ENCODE peak calls at places on chromosomes 11 and 22, in six cellular contexts. One of them, this sample, is unnamed.

GRCh38 chr11:20055312-20055711 is 105.0 kb downstream of the DBX1 start:
- DNase-seq in T-cell: no peak
- DNase-seq in neural crest cell: no peak
- DNase-seq in Right ventricle myocardium superior: no peak
- DNase-seq in fibroblast of lung: no peak
- DNase-seq in progenitor cell of endocrine pancreas: no peak
- DNase-seq in this sample: no peak

GRCh38 chr22:44714703-44715350 is 12.8 kb downstream of the PRR5 start:
- DNase-seq in T-cell: no peak
- DNase-seq in neural crest cell: no peak
- DNase-seq in Right ventricle myocardium superior: no peak
- DNase-seq in fibroblast of lung: no peak
- DNase-seq in progenitor cell of endocrine pancreas: no peak
- DNase-seq in this sample: no peak

GRCh38 chr11:120739780-120740179 is 228.2 kb downstream of the GRIK4 start:
- DNase-seq in T-cell: no peak
- DNase-seq in neural crest cell: no peak
- DNase-seq in Right ventricle myocardium superior: no peak
- DNase-seq in fibroblast of lung: no peak
- DNase-seq in progenitor cell of endocrine pancreas: no peak
- DNase-seq in this sample: no peak

GRCh38 chr22:49934891-49935557 is 16.6 kb downstream of the CRELD2 start:
- DNase-seq in T-cell: peak
- DNase-seq in neural crest cell: no peak
- DNase-seq in Right ventricle myocardium superior: peak
- DNase-seq in fibroblast of lung: peak
- DNase-seq in progenitor cell of endocrine pancreas: no peak
- DNase-seq in this sample: no peak

GRCh38 chr11:13929551-13929950 is 33.0 kb upstream of the SPON1 start:
- DNase-seq in T-cell: no peak
- DNase-seq in neural crest cell: no peak
- DNase-seq in Right ventricle myocardium superior: no peak
- DNase-seq in fibroblast of lung: no peak
- DNase-seq in progenitor cell of endocrine pancreas: no peak
- DNase-seq in this sample: no peak

GRCh38 chr11:33272338-33273107 is 15.3 kb downstream of the HIPK3 start:
- DNase-seq in T-cell: no peak
- DNase-seq in neural crest cell: no peak
- DNase-seq in Right ventricle myocardium superior: no peak
- DNase-seq in fibroblast of lung: no peak
- DNase-seq in progenitor cell of endocrine pancreas: no peak
- DNase-seq in this sample: no peak

GRCh38 chr22:21641417-21641794 is 696 bp upstream of the SDF2L1 start:
- DNase-seq in T-cell: no peak
- DNase-seq in neural crest cell: peak
- DNase-seq in Right ventricle myocardium superior: peak
- DNase-seq in fibroblast of lung: peak
- DNase-seq in progenitor cell of endocrine pancreas: no peak
- DNase-seq in this sample: no peak

GRCh38 chr22:23284504-23285033 is 104.3 kb downstream of the BCR start:
- DNase-seq in T-cell: no peak
- DNase-seq in neural crest cell: no peak
- DNase-seq in Right ventricle myocardium superior: no peak
- DNase-seq in fibroblast of lung: no peak
- DNase-seq in progenitor cell of endocrine pancreas: no peak
- DNase-seq in this sample: no peak

GRCh38 chr11:5923427-5923776 is 18.6 kb upstream of the OR56A3 start:
- DNase-seq in T-cell: no peak
- DNase-seq in neural crest cell: no peak
- DNase-seq in Right ventricle myocardium superior: no peak
- DNase-seq in fibroblast of lung: no peak
- DNase-seq in progenitor cell of endocrine pancreas: no peak
- DNase-seq in this sample: no peak

GRCh38 chr11:91158901-91159537 is 936.2 kb upstream of the CHORDC1 start:
- DNase-seq in T-cell: no peak
- DNase-seq in neural crest cell: no peak
- DNase-seq in Right ventricle myocardium superior: no peak
- DNase-seq in fibroblast of lung: peak
- DNase-seq in progenitor cell of endocrine pancreas: no peak
- DNase-seq in this sample: no peak

GRCh38 chr11:115153135-115153534 is 351.1 kb downstream of the CADM1 start:
- DNase-seq in T-cell: no peak
- DNase-seq in neural crest cell: no peak
- DNase-seq in Right ventricle myocardium superior: no peak
- DNase-seq in fibroblast of lung: peak
- DNase-seq in progenitor cell of endocrine pancreas: no peak
- DNase-seq in this sample: no peak

GRCh38 chr22:39800790-39801540 is 92.6 kb downstream of the ENTHD1 start:
- DNase-seq in T-cell: no peak
- DNase-seq in neural crest cell: no peak
- DNase-seq in Right ventricle myocardium superior: no peak
- DNase-seq in fibroblast of lung: no peak
- DNase-seq in progenitor cell of endocrine pancreas: no peak
- DNase-seq in this sample: no peak

GRCh38 chr11:65851083-65851579 is 6.8 kb downstream of the CFL1 start:
- DNase-seq in T-cell: no peak
- DNase-seq in neural crest cell: peak
- DNase-seq in Right ventricle myocardium superior: no peak
- DNase-seq in fibroblast of lung: no peak
- DNase-seq in progenitor cell of endocrine pancreas: no peak
- DNase-seq in this sample: no peak

GRCh38 chr11:10771457-10771856 is 20.4 kb downstream of the CTR9 start:
- DNase-seq in T-cell: no peak
- DNase-seq in neural crest cell: no peak
- DNase-seq in Right ventricle myocardium superior: no peak
- DNase-seq in fibroblast of lung: no peak
- DNase-seq in progenitor cell of endocrine pancreas: no peak
- DNase-seq in this sample: no peak

GRCh38 chr11:36376315-36376887 is 80.3 kb downstream of the PRR5L start:
- DNase-seq in T-cell: no peak
- DNase-seq in neural crest cell: no peak
- DNase-seq in Right ventricle myocardium superior: peak
- DNase-seq in fibroblast of lung: no peak
- DNase-seq in progenitor cell of endocrine pancreas: no peak
- DNase-seq in this sample: no peak

GRCh38 chr11:102733232-102733875 is 8.6 kb upstream of the MMP8 start:
- DNase-seq in T-cell: no peak
- DNase-seq in neural crest cell: peak
- DNase-seq in Right ventricle myocardium superior: peak
- DNase-seq in fibroblast of lung: peak
- DNase-seq in progenitor cell of endocrine pancreas: no peak
- DNase-seq in this sample: no peak

GRCh38 chr22:37032535-37033460 is 13.3 kb downstream of the MPST start:
- DNase-seq in T-cell: no peak
- DNase-seq in neural crest cell: no peak
- DNase-seq in Right ventricle myocardium superior: no peak
- DNase-seq in fibroblast of lung: peak
- DNase-seq in progenitor cell of endocrine pancreas: peak
- DNase-seq in this sample: no peak

GRCh38 chr11:96254087-96254486 is 88.9 kb downstream of the MAML2 start:
- DNase-seq in T-cell: peak
- DNase-seq in neural crest cell: no peak
- DNase-seq in Right ventricle myocardium superior: no peak
- DNase-seq in fibroblast of lung: no peak
- DNase-seq in progenitor cell of endocrine pancreas: no peak
- DNase-seq in this sample: no peak

GRCh38 chr22:27515091-27515523 is 286.4 kb downstream of the MN1 start:
- DNase-seq in T-cell: no peak
- DNase-seq in neural crest cell: no peak
- DNase-seq in Right ventricle myocardium superior: peak
- DNase-seq in fibroblast of lung: peak
- DNase-seq in progenitor cell of endocrine pancreas: no peak
- DNase-seq in this sample: no peak

GRCh38 chr11:95611827-95612226 is 177.8 kb downstream of the FAM76B start:
- DNase-seq in T-cell: no peak
- DNase-seq in neural crest cell: no peak
- DNase-seq in Right ventricle myocardium superior: no peak
- DNase-seq in fibroblast of lung: peak
- DNase-seq in progenitor cell of endocrine pancreas: no peak
- DNase-seq in this sample: no peak

GRCh38 chr11:113262594-113262993 is 51.8 kb upstream of the TTC12 start:
- DNase-seq in T-cell: no peak
- DNase-seq in neural crest cell: no peak
- DNase-seq in Right ventricle myocardium superior: no peak
- DNase-seq in fibroblast of lung: no peak
- DNase-seq in progenitor cell of endocrine pancreas: no peak
- DNase-seq in this sample: no peak

GRCh38 chr22:49210606-49211005 is 617.1 kb downstream of the BRD1 start:
- DNase-seq in T-cell: no peak
- DNase-seq in neural crest cell: no peak
- DNase-seq in Right ventricle myocardium superior: no peak
- DNase-seq in fibroblast of lung: no peak
- DNase-seq in progenitor cell of endocrine pancreas: no peak
- DNase-seq in this sample: no peak

GRCh38 chr11:8683115-8683807 is 669 bp downstream of the RPL27A start:
- DNase-seq in T-cell: no peak
- DNase-seq in neural crest cell: no peak
- DNase-seq in Right ventricle myocardium superior: no peak
- DNase-seq in fibroblast of lung: no peak
- DNase-seq in progenitor cell of endocrine pancreas: peak
- DNase-seq in this sample: no peak

GRCh38 chr11:67353317-67354313 is at the start of gene POLD4:
- DNase-seq in T-cell: peak
- DNase-seq in neural crest cell: peak
- DNase-seq in Right ventricle myocardium superior: peak
- DNase-seq in fibroblast of lung: peak
- DNase-seq in progenitor cell of endocrine pancreas: peak
- DNase-seq in this sample: peak

GRCh38 chr11:45890886-45891550 is 5.6 kb downstream of the MAPK8IP1 start:
- DNase-seq in T-cell: no peak
- DNase-seq in neural crest cell: no peak
- DNase-seq in Right ventricle myocardium superior: peak
- DNase-seq in fibroblast of lung: no peak
- DNase-seq in progenitor cell of endocrine pancreas: no peak
- DNase-seq in this sample: no peak

GRCh38 chr11:16186680-16187079 is 169.7 kb downstream of the SOX6 start:
- DNase-seq in T-cell: no peak
- DNase-seq in neural crest cell: no peak
- DNase-seq in Right ventricle myocardium superior: no peak
- DNase-seq in fibroblast of lung: no peak
- DNase-seq in progenitor cell of endocrine pancreas: no peak
- DNase-seq in this sample: no peak

GRCh38 chr11:15969281-15969680 is 387.1 kb downstream of the SOX6 start:
- DNase-seq in T-cell: no peak
- DNase-seq in neural crest cell: no peak
- DNase-seq in Right ventricle myocardium superior: peak
- DNase-seq in fibroblast of lung: peak
- DNase-seq in progenitor cell of endocrine pancreas: no peak
- DNase-seq in this sample: no peak

GRCh38 chr11:129888451-129888850 is 6.9 kb downstream of the NFRKB start:
- DNase-seq in T-cell: peak
- DNase-seq in neural crest cell: no peak
- DNase-seq in Right ventricle myocardium superior: no peak
- DNase-seq in fibroblast of lung: no peak
- DNase-seq in progenitor cell of endocrine pancreas: no peak
- DNase-seq in this sample: no peak

GRCh38 chr11:65446446-65447277 is 24.1 kb downstream of the NEAT1 start:
- DNase-seq in T-cell: no peak
- DNase-seq in neural crest cell: no peak
- DNase-seq in Right ventricle myocardium superior: peak
- DNase-seq in fibroblast of lung: peak
- DNase-seq in progenitor cell of endocrine pancreas: no peak
- DNase-seq in this sample: no peak

GRCh38 chr22:45462034-45462655 is 40.5 kb upstream of the FBLN1 start:
- DNase-seq in T-cell: no peak
- DNase-seq in neural crest cell: no peak
- DNase-seq in Right ventricle myocardium superior: no peak
- DNase-seq in fibroblast of lung: no peak
- DNase-seq in progenitor cell of endocrine pancreas: no peak
- DNase-seq in this sample: peak

GRCh38 chr22:45887202-45888131 is 89.5 kb downstream of the WNT7B start:
- DNase-seq in T-cell: no peak
- DNase-seq in neural crest cell: no peak
- DNase-seq in Right ventricle myocardium superior: peak
- DNase-seq in fibroblast of lung: no peak
- DNase-seq in progenitor cell of endocrine pancreas: no peak
- DNase-seq in this sample: no peak

This sample was measured in iPS DF 19.7.